ENCODE peak calls at places on chromosomes 3 and 15, in four cellular contexts. Q, H, O and X are unnamed samples.

GRCh38 chr15:80162059-80162554 is 9.3 kb downstream of the FAH start:
- DNase-seq in O (no peak), H (peak), Q (no peak), X (no peak)

GRCh38 chr15:80159811-80160569 is 7.2 kb downstream of the FAH start:
- DNase-seq in Q (no peak), H (no peak), O (no peak), X (no peak)

GRCh38 chr3:113910966-113911365 is 36.8 kb upstream of the ZDHHC23 start:
- DNase-seq in Q (no peak), O (no peak), H (no peak), X (no peak)

GRCh38 chr3:72414481-72415016 is 433.7 kb downstream of the SHQ1 start:
- DNase-seq in Q (no peak), O (no peak), H (no peak), X (no peak)

GRCh38 chr3:136343873-136344281 is 93.7 kb downstream of the PCCB start:
- DNase-seq in O (no peak), Q (no peak), H (peak), X (peak)

GRCh38 chr3:7630925-7631324 is 770.0 kb downstream of the GRM7 start:
- DNase-seq in Q (no peak), H (no peak), O (no peak), X (peak)

GRCh38 chr3:16885588-16885903 is 791 bp downstream of the PLCL2 start:
- DNase-seq in H (no peak), O (no peak), Q (no peak), X (no peak)

GRCh38 chr3:43786102-43786952 is 95.6 kb downstream of the ABHD5 start:
- DNase-seq in H (no peak), O (no peak), Q (no peak), X (peak)

GRCh38 chr3:183378951-183379350 is 49.5 kb downstream of the MCF2L2 start:
- DNase-seq in Q (no peak), H (peak), O (no peak), X (no peak)

GRCh38 chr15:85019815-85020590 is 38.3 kb downstream of the PDE8A start:
- DNase-seq in O (no peak), H (no peak), Q (peak), X (no peak)

GRCh38 chr15:77187751-77188464 is 117.0 kb upstream of the TSPAN3 start:
- DNase-seq in O (no peak), Q (peak), H (no peak), X (no peak)

GRCh38 chr3:162391301-162391700 is 894.7 kb downstream of the OTOL1 start:
- DNase-seq in Q (no peak), O (no peak), H (no peak), X (no peak)

GRCh38 chr3:123375014-123375940 is 73.6 kb downstream of the ADCY5 start:
- DNase-seq in O (no peak), Q (no peak), H (no peak), X (no peak)

GRCh38 chr15:31508656-31509055 is 182.0 kb downstream of the KLF13 start:
- DNase-seq in H (no peak), O (peak), Q (no peak), X (no peak)

GRCh38 chr3:16738451-16738850 is 133.2 kb upstream of the DAZL start:
- DNase-seq in H (no peak), O (no peak), Q (no peak), X (no peak)

GRCh38 chr3:46849098-46849631 is 14.1 kb downstream of the MYL3 start:
- DNase-seq in O (no peak), H (no peak), Q (no peak), X (no peak)

GRCh38 chr3:46386206-46386605 is 15.5 kb downstream of the CCR5 start:
- DNase-seq in H (no peak), O (no peak), Q (no peak), X (no peak)

GRCh38 chr3:4504340-4505261 is 11.5 kb downstream of the ITPR1 start:
- DNase-seq in Q (no peak), O (no peak), H (no peak), X (peak)

GRCh38 chr3:125916376-125916978 is 52.5 kb upstream of the ROPN1B start:
- DNase-seq in H (peak), O (peak), Q (peak), X (peak)

GRCh38 chr3:170542704-170543103 is 43.2 kb downstream of the SLC7A14 start:
- DNase-seq in Q (no peak), H (no peak), O (no peak), X (no peak)

GRCh38 chr3:188749010-188749617 is 422.7 kb upstream of the TPRG1 start:
- DNase-seq in H (no peak), O (peak), Q (no peak), X (peak)

GRCh38 chr3:67361770-67362169 is 292.6 kb downstream of the SUCLG2 start:
- DNase-seq in H (no peak), Q (no peak), O (no peak), X (no peak)

GRCh38 chr3:67362686-67363085 is 291.7 kb downstream of the SUCLG2 start:
- DNase-seq in O (no peak), H (peak), Q (no peak), X (no peak)

GRCh38 chr3:67361323-67361722 is 293.1 kb downstream of the SUCLG2 start:
- DNase-seq in Q (no peak), H (no peak), O (no peak), X (no peak)

GRCh38 chr3:67357610-67358458 is 296.6 kb downstream of the SUCLG2 start:
- DNase-seq in O (peak), Q (no peak), H (peak), X (peak)
- TF ChIP-seq TCF12 in O (no peak), Q (no peak), H (no peak), X (no peak)

GRCh38 chr3:119647177-119647576 is 13.2 kb downstream of the POPDC2 start:
- DNase-seq in H (no peak), O (no peak), Q (no peak), X (no peak)

GRCh38 chr3:119652306-119653033 is 7.9 kb downstream of the POPDC2 start:
- DNase-seq in O (no peak), Q (no peak), H (no peak), X (no peak)

GRCh38 chr3:119647843-119648575 is 12.4 kb downstream of the POPDC2 start:
- DNase-seq in Q (no peak), O (no peak), H (no peak), X (no peak)

GRCh38 chr3:119645813-119646212 is 14.6 kb downstream of the POPDC2 start:
- DNase-seq in O (no peak), H (peak), Q (no peak), X (no peak)

DNA sequence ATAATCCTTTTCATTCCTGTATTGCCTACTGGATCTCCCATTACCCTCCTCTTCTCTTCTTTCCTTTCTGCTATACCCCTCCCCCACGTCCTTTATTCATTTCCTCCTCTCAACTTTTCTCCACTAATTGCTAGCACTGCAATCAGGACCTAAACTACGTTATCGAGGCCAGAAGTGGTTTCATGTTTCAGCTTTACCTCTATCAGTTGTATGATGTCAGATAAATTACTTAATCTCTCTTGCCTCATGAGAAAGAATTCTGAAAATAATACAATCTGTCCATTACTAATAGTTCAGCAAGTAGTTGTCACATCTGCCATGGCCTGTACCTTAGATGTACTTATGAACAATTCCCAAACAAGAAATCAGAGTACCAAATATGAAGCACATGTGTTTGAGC is 10.6 kb downstream of the POPDC2 start:
- DNase-seq in Q (no peak), H (no peak), O (no peak), X (no peak)
- H3K27ac ChIP-seq in Q (no peak), H (no peak), O (no peak), X (no peak)

GRCh38 chr3:192336286-192336685 is 391.1 kb downstream of the FGF12 start:
- DNase-seq in O (no peak), H (no peak), Q (no peak), X (no peak)
- TF ChIP-seq TCF12 in O (no peak), H (no peak), Q (no peak), X (no peak)

GRCh38 chr3:48502121-48502520 is 1.9 kb downstream of the SHISA5 start:
- DNase-seq in Q (no peak), H (no peak), O (no peak), X (no peak)
- H3K27ac ChIP-seq in Q (no peak), H (no peak), O (no peak), X (no peak)

DNA sequence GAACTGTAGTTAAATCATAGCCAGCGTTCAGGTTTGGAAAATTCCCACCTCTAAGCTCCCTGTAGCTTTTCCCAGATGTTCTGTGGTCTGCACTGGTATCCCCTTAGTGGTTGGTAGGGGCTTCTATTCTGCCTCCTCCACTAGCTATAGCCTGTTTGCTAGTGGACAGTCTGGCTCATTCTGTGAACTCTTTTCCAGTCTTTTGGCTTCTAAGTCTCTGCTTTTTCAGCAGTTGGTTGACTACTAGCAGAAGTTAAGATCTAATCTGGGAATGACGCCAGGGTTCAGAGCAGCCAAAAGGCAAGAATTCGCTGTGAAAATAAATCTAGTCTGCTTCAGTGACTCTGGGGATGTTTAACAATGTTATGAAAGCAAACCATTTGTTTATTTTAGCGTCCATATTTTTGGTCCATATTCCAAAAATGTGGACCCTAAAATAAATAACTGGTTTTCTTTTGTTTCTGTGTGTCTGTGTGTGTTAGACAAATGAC is 73.7 kb upstream of the WDR72 start:
- DNase-seq in Q (no peak), O (no peak), H (peak), X (peak)
- TF ChIP-seq TCF12 in Q (no peak), O (no peak), H (no peak), X (no peak)